ENCODE peak calls at places on chromosomes 12 and 14, in ten cellular contexts. One of them, this sample, is unnamed.
A peak's percentile ranks its signal among the peaks of the same experiment; 100 is the strongest.

GRCh38 chr12:3225154-3225795 is 148.1 kb downstream of the TSPAN9 start:
- DNase-seq in GM20000: no peak
- DNase-seq in neural progenitor cell: no peak
- DNase-seq in GM13977: no peak
- DNase-seq in AG10803: peak; percentile 27
- DNase-seq in AG09319: no peak
- DNase-seq in sigmoid colon: no peak
- DNase-seq in HFFc6: peak; percentile 37
- DNase-seq in HepG2: no peak
- DNase-seq in dorsolateral prefrontal cortex: no peak
- DNase-seq in this sample: no peak

GRCh38 chr12:65956056-65956738 is 131.9 kb downstream of the HMGA2 start:
- DNase-seq in GM20000: no peak
- DNase-seq in neural progenitor cell: no peak
- DNase-seq in GM13977: no peak
- DNase-seq in AG10803: no peak
- DNase-seq in AG09319: no peak
- DNase-seq in sigmoid colon: no peak
- DNase-seq in HFFc6: no peak
- DNase-seq in HepG2: no peak
- DNase-seq in dorsolateral prefrontal cortex: no peak
- DNase-seq in this sample: no peak

GRCh38 chr12:80936642-80937390 is 918 bp downstream of the LIN7A start:
- DNase-seq in GM20000: peak; percentile 51
- DNase-seq in neural progenitor cell: peak; percentile 80
- DNase-seq in GM13977: peak; percentile 63
- DNase-seq in AG10803: peak; percentile 41
- DNase-seq in AG09319: no peak
- DNase-seq in sigmoid colon: peak; percentile 69
- DNase-seq in HFFc6: no peak
- DNase-seq in HepG2: peak; percentile 79
- DNase-seq in dorsolateral prefrontal cortex: peak; percentile 67
- DNase-seq in this sample: peak; percentile 56

GRCh38 chr12:88698471-88698870 is 118.2 kb upstream of the KITLG start:
- DNase-seq in GM20000: no peak
- DNase-seq in neural progenitor cell: no peak
- DNase-seq in GM13977: no peak
- DNase-seq in AG10803: no peak
- DNase-seq in AG09319: no peak
- DNase-seq in sigmoid colon: no peak
- DNase-seq in HFFc6: no peak
- DNase-seq in HepG2: no peak
- DNase-seq in dorsolateral prefrontal cortex: no peak
- DNase-seq in this sample: no peak

GRCh38 chr14:25231006-25231405 is 181.1 kb upstream of the STXBP6 start:
- DNase-seq in GM20000: no peak
- DNase-seq in neural progenitor cell: no peak
- DNase-seq in GM13977: no peak
- DNase-seq in AG10803: no peak
- DNase-seq in AG09319: no peak
- DNase-seq in sigmoid colon: no peak
- DNase-seq in HFFc6: no peak
- DNase-seq in HepG2: no peak
- DNase-seq in dorsolateral prefrontal cortex: no peak
- DNase-seq in this sample: no peak

GRCh38 chr12:58202933-58203713 is 261.8 kb downstream of the ATP23 start:
- DNase-seq in GM20000: no peak
- DNase-seq in neural progenitor cell: no peak
- DNase-seq in GM13977: no peak
- DNase-seq in AG10803: no peak
- DNase-seq in AG09319: no peak
- DNase-seq in sigmoid colon: no peak
- DNase-seq in HFFc6: no peak
- DNase-seq in HepG2: no peak
- DNase-seq in dorsolateral prefrontal cortex: no peak
- DNase-seq in this sample: no peak

GRCh38 chr12:30578426-30578825 is 117.2 kb downstream of the IPO8 start:
- DNase-seq in GM20000: no peak
- DNase-seq in neural progenitor cell: no peak
- DNase-seq in GM13977: no peak
- DNase-seq in AG10803: no peak
- DNase-seq in AG09319: no peak
- DNase-seq in sigmoid colon: no peak
- DNase-seq in HFFc6: no peak
- DNase-seq in HepG2: no peak
- DNase-seq in dorsolateral prefrontal cortex: no peak
- DNase-seq in this sample: no peak

GRCh38 chr14:73829526-73830431 is 21.9 kb upstream of the PTGR2 start:
- DNase-seq in GM20000: peak; percentile 73
- DNase-seq in neural progenitor cell: no peak
- DNase-seq in GM13977: peak; percentile 77
- DNase-seq in AG10803: peak; percentile 69
- DNase-seq in AG09319: peak; percentile 64
- DNase-seq in sigmoid colon: no peak
- DNase-seq in HFFc6: peak; percentile 23
- DNase-seq in HepG2: peak; percentile 45
- DNase-seq in dorsolateral prefrontal cortex: no peak
- DNase-seq in this sample: peak; percentile 83

GRCh38 chr12:43942379-43942778 is 106.5 kb downstream of the TMEM117 start:
- DNase-seq in GM20000: no peak
- DNase-seq in neural progenitor cell: no peak
- DNase-seq in GM13977: no peak
- DNase-seq in AG10803: no peak
- DNase-seq in AG09319: no peak
- DNase-seq in sigmoid colon: no peak
- DNase-seq in HFFc6: no peak
- DNase-seq in HepG2: no peak
- DNase-seq in dorsolateral prefrontal cortex: no peak
- DNase-seq in this sample: no peak

GRCh38 chr12:43937947-43938346 is 102.1 kb downstream of the TMEM117 start:
- DNase-seq in GM20000: no peak
- DNase-seq in neural progenitor cell: no peak
- DNase-seq in GM13977: no peak
- DNase-seq in AG10803: peak; percentile 6
- DNase-seq in AG09319: no peak
- DNase-seq in sigmoid colon: no peak
- DNase-seq in HFFc6: no peak
- DNase-seq in HepG2: peak; percentile 2
- DNase-seq in dorsolateral prefrontal cortex: no peak
- DNase-seq in this sample: no peak
- TF ChIP-seq CTCF in GM20000: no peak
- TF ChIP-seq CTCF in neural progenitor cell: peak; percentile 38
- TF ChIP-seq CTCF in GM13977: peak; percentile 12
- TF ChIP-seq CTCF in AG10803: peak; percentile 29
- TF ChIP-seq CTCF in AG09319: no peak
- TF ChIP-seq CTCF in sigmoid colon: no peak
- TF ChIP-seq CTCF in HFFc6: peak; percentile 76
- TF ChIP-seq CTCF in HepG2: peak; percentile 5
- TF ChIP-seq CTCF in dorsolateral prefrontal cortex: no peak
- TF ChIP-seq CTCF in this sample: no peak

GRCh38 chr12:123657211-123657610 is 13.7 kb upstream of the TCTN2 start:
- DNase-seq in GM20000: no peak
- DNase-seq in neural progenitor cell: no peak
- DNase-seq in GM13977: no peak
- DNase-seq in AG10803: no peak
- DNase-seq in AG09319: no peak
- DNase-seq in sigmoid colon: no peak
- DNase-seq in HFFc6: no peak
- DNase-seq in HepG2: no peak
- DNase-seq in dorsolateral prefrontal cortex: no peak
- DNase-seq in this sample: no peak
- TF ChIP-seq CTCF in GM20000: no peak
- TF ChIP-seq CTCF in neural progenitor cell: no peak
- TF ChIP-seq CTCF in GM13977: no peak
- TF ChIP-seq CTCF in AG10803: no peak
- TF ChIP-seq CTCF in AG09319: no peak
- TF ChIP-seq CTCF in sigmoid colon: no peak
- TF ChIP-seq CTCF in HFFc6: no peak
- TF ChIP-seq CTCF in HepG2: no peak
- TF ChIP-seq CTCF in dorsolateral prefrontal cortex: no peak
- TF ChIP-seq CTCF in this sample: no peak

GRCh38 chr12:129193263-129193871 is 340.1 kb downstream of the GLT1D1 start:
- DNase-seq in GM20000: no peak
- DNase-seq in neural progenitor cell: peak; percentile 37
- DNase-seq in GM13977: peak; percentile 33
- DNase-seq in AG10803: no peak
- DNase-seq in AG09319: no peak
- DNase-seq in sigmoid colon: no peak
- DNase-seq in HFFc6: no peak
- DNase-seq in HepG2: no peak
- DNase-seq in dorsolateral prefrontal cortex: no peak
- DNase-seq in this sample: peak; percentile 42
- TF ChIP-seq CTCF in GM20000: peak; percentile 16
- TF ChIP-seq CTCF in neural progenitor cell: peak; percentile 92
- TF ChIP-seq CTCF in GM13977: peak; percentile 47
- TF ChIP-seq CTCF in AG10803: peak; percentile 45
- TF ChIP-seq CTCF in AG09319: peak; percentile 27
- TF ChIP-seq CTCF in sigmoid colon: no peak
- TF ChIP-seq CTCF in HFFc6: peak; percentile 77
- TF ChIP-seq CTCF in HepG2: peak; percentile 64
- TF ChIP-seq CTCF in dorsolateral prefrontal cortex: peak; percentile 46
- TF ChIP-seq CTCF in this sample: peak; percentile 22

GRCh38 chr14:34498684-34499412 is 36.8 kb upstream of the SPTSSA start:
- DNase-seq in GM20000: peak; percentile 34
- DNase-seq in neural progenitor cell: peak; percentile 36
- DNase-seq in GM13977: peak; percentile 23
- DNase-seq in AG10803: no peak
- DNase-seq in AG09319: no peak
- DNase-seq in sigmoid colon: no peak
- DNase-seq in HFFc6: peak; percentile 30
- DNase-seq in HepG2: peak; percentile 86
- DNase-seq in dorsolateral prefrontal cortex: no peak
- DNase-seq in this sample: peak; percentile 32
- TF ChIP-seq CTCF in GM20000: peak; percentile 10
- TF ChIP-seq CTCF in neural progenitor cell: peak; percentile 47
- TF ChIP-seq CTCF in GM13977: peak; percentile 38
- TF ChIP-seq CTCF in AG10803: peak; percentile 30
- TF ChIP-seq CTCF in AG09319: peak; percentile 16
- TF ChIP-seq CTCF in sigmoid colon: peak; percentile 59
- TF ChIP-seq CTCF in HFFc6: peak; percentile 68
- TF ChIP-seq CTCF in HepG2: peak; percentile 95
- TF ChIP-seq CTCF in dorsolateral prefrontal cortex: no peak
- TF ChIP-seq CTCF in this sample: peak; percentile 11

GRCh38 chr12:6178981-6179761 is 21.0 kb upstream of the CD9 start:
- DNase-seq in GM20000: no peak
- DNase-seq in neural progenitor cell: peak; percentile 76
- DNase-seq in GM13977: no peak
- DNase-seq in AG10803: no peak
- DNase-seq in AG09319: no peak
- DNase-seq in sigmoid colon: no peak
- DNase-seq in HFFc6: peak; percentile 66
- DNase-seq in HepG2: peak; percentile 63
- DNase-seq in dorsolateral prefrontal cortex: peak; percentile 34
- DNase-seq in this sample: no peak
- TF ChIP-seq CTCF in GM20000: no peak
- TF ChIP-seq CTCF in neural progenitor cell: peak; percentile 27
- TF ChIP-seq CTCF in GM13977: no peak
- TF ChIP-seq CTCF in AG10803: no peak
- TF ChIP-seq CTCF in AG09319: peak; percentile 9
- TF ChIP-seq CTCF in sigmoid colon: no peak
- TF ChIP-seq CTCF in HFFc6: peak; percentile 64
- TF ChIP-seq CTCF in HepG2: peak; percentile 24
- TF ChIP-seq CTCF in dorsolateral prefrontal cortex: no peak
- TF ChIP-seq CTCF in this sample: no peak

DNA sequence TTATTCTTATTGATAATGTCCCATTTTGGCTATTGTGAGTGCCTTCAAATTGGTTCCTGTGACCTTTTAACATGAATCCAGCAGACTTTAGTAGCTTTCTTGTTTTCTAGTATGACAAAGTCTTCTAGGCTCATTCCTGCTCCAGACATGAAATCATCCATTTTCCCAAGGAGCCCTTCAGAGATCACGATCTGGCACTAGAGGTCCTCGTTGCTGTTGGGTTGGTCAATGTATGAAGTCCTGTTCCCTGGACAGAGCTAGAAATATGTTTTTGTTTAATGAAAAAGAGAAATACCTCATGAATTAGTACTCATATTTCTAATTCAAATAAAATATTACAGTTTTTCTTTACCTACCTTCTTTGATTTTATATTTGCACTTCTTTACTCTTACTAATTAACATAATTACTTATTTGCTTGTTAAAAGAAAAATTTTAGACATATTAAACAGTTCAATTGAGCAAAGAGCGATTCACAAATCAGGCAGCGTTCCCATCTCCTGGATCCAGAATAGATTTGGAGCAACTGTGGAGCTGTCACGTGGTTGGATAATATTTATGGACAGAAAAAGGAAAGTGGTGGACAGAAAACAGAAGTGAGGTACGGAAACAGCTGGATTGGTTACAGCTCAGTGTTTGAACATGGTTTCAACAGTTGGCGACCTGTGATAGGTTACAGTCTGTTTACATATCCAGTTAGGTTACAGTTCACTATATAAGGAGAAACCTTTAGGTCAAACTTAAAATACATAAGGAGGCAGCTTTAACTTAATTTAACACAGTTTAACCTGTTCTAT is 19.8 kb upstream of the FAM234B start:
- DNase-seq in GM20000: no peak
- DNase-seq in neural progenitor cell: peak; percentile 18
- DNase-seq in GM13977: no peak
- DNase-seq in AG10803: peak; percentile 72
- DNase-seq in AG09319: no peak
- DNase-seq in sigmoid colon: no peak
- DNase-seq in HFFc6: peak; percentile 71
- DNase-seq in HepG2: peak; percentile 11
- DNase-seq in dorsolateral prefrontal cortex: no peak
- DNase-seq in this sample: no peak
- TF ChIP-seq CTCF in GM20000: peak; percentile 30
- TF ChIP-seq CTCF in neural progenitor cell: peak; percentile 38
- TF ChIP-seq CTCF in GM13977: peak; percentile 53
- TF ChIP-seq CTCF in AG10803: peak; percentile 60
- TF ChIP-seq CTCF in AG09319: peak; percentile 56
- TF ChIP-seq CTCF in sigmoid colon: no peak
- TF ChIP-seq CTCF in HFFc6: peak; percentile 76
- TF ChIP-seq CTCF in HepG2: peak; percentile 48
- TF ChIP-seq CTCF in dorsolateral prefrontal cortex: peak; percentile 11
- TF ChIP-seq CTCF in this sample: peak; percentile 20